ENCODE peak calls at places on chromosomes 11 and 22, in five cellular contexts. One of them, this sample, is unnamed. For H3K4me1, the result is how much of the 10 kb centered on the place peaks cover.

GRCh38 chr11:110295086-110295485 is 1.3 kb downstream of the RDX start:
- DNase-seq in CD4-positive, CD25-positive, alpha-beta regulatory T cell: no peak
- DNase-seq in right cardiac atrium: no peak
- DNase-seq in sigmoid colon: no peak
- DNase-seq in effector memory CD4-positive, alpha-beta T cell: no peak
- DNase-seq in this sample: no peak

GRCh38 chr11:74822187-74822586 is 73.5 kb downstream of the RNF169 start:
- DNase-seq in CD4-positive, CD25-positive, alpha-beta regulatory T cell: no peak
- DNase-seq in right cardiac atrium: no peak
- DNase-seq in sigmoid colon: no peak
- DNase-seq in effector memory CD4-positive, alpha-beta T cell: no peak
- DNase-seq in this sample: no peak

GRCh38 chr22:24592846-24593809 is at the start of gene LRRC75B:
- DNase-seq in CD4-positive, CD25-positive, alpha-beta regulatory T cell: peak
- DNase-seq in right cardiac atrium: peak
- DNase-seq in sigmoid colon: peak
- DNase-seq in effector memory CD4-positive, alpha-beta T cell: no peak
- DNase-seq in this sample: no peak

GRCh38 chr11:34288482-34288881 is 69.3 kb downstream of the ABTB2 start:
- DNase-seq in CD4-positive, CD25-positive, alpha-beta regulatory T cell: no peak
- DNase-seq in right cardiac atrium: no peak
- DNase-seq in sigmoid colon: no peak
- DNase-seq in effector memory CD4-positive, alpha-beta T cell: no peak
- DNase-seq in this sample: no peak

GRCh38 chr22:25019427-25020184 is 67.1 kb downstream of the KIAA1671 start:
- DNase-seq in CD4-positive, CD25-positive, alpha-beta regulatory T cell: no peak
- DNase-seq in right cardiac atrium: no peak
- DNase-seq in sigmoid colon: no peak
- DNase-seq in effector memory CD4-positive, alpha-beta T cell: no peak
- DNase-seq in this sample: no peak

GRCh38 chr11:134727204-134727603 is 315.2 kb upstream of the B3GAT1 start:
- DNase-seq in CD4-positive, CD25-positive, alpha-beta regulatory T cell: no peak
- DNase-seq in right cardiac atrium: no peak
- DNase-seq in sigmoid colon: no peak
- DNase-seq in effector memory CD4-positive, alpha-beta T cell: no peak
- DNase-seq in this sample: no peak

GRCh38 chr11:93573184-93573583 is 30.0 kb upstream of the SMCO4 start:
- DNase-seq in CD4-positive, CD25-positive, alpha-beta regulatory T cell: no peak
- DNase-seq in right cardiac atrium: no peak
- DNase-seq in sigmoid colon: no peak
- DNase-seq in effector memory CD4-positive, alpha-beta T cell: no peak
- DNase-seq in this sample: no peak

GRCh38 chr11:91972665-91973266 is 251.9 kb upstream of the FAT3 start:
- DNase-seq in CD4-positive, CD25-positive, alpha-beta regulatory T cell: no peak
- DNase-seq in right cardiac atrium: no peak
- DNase-seq in sigmoid colon: no peak
- DNase-seq in effector memory CD4-positive, alpha-beta T cell: no peak
- DNase-seq in this sample: no peak

GRCh38 chr11:83249972-83250593 is 36.1 kb downstream of the CCDC90B start:
- DNase-seq in CD4-positive, CD25-positive, alpha-beta regulatory T cell: peak
- DNase-seq in right cardiac atrium: no peak
- DNase-seq in sigmoid colon: no peak
- DNase-seq in effector memory CD4-positive, alpha-beta T cell: no peak
- DNase-seq in this sample: peak

GRCh38 chr22:32754413-32755041 is 47.0 kb upstream of the TIMP3 start:
- DNase-seq in CD4-positive, CD25-positive, alpha-beta regulatory T cell: no peak
- DNase-seq in right cardiac atrium: peak
- DNase-seq in sigmoid colon: no peak
- DNase-seq in effector memory CD4-positive, alpha-beta T cell: no peak
- DNase-seq in this sample: no peak

GRCh38 chr11:116577273-116577672 is 195.5 kb downstream of the BUD13 start:
- DNase-seq in CD4-positive, CD25-positive, alpha-beta regulatory T cell: no peak
- DNase-seq in right cardiac atrium: no peak
- DNase-seq in sigmoid colon: no peak
- DNase-seq in effector memory CD4-positive, alpha-beta T cell: no peak
- DNase-seq in this sample: no peak

GRCh38 chr11:123773959-123774358 is 19.6 kb upstream of the OR6X1 start:
- DNase-seq in CD4-positive, CD25-positive, alpha-beta regulatory T cell: no peak
- DNase-seq in right cardiac atrium: no peak
- DNase-seq in sigmoid colon: no peak
- DNase-seq in effector memory CD4-positive, alpha-beta T cell: no peak
- DNase-seq in this sample: no peak

GRCh38 chr11:14980854-14981253 is 8.7 kb upstream of the CALCA start:
- DNase-seq in CD4-positive, CD25-positive, alpha-beta regulatory T cell: no peak
- DNase-seq in right cardiac atrium: no peak
- DNase-seq in sigmoid colon: no peak
- DNase-seq in effector memory CD4-positive, alpha-beta T cell: no peak
- DNase-seq in this sample: no peak

GRCh38 chr22:20566420-20567260 is 59.2 kb downstream of the MED15 start:
- DNase-seq in CD4-positive, CD25-positive, alpha-beta regulatory T cell: peak
- DNase-seq in right cardiac atrium: peak
- DNase-seq in sigmoid colon: peak
- DNase-seq in effector memory CD4-positive, alpha-beta T cell: peak
- DNase-seq in this sample: peak

GRCh38 chr11:59582006-59582405 is 33.6 kb downstream of the OSBP start:
- DNase-seq in CD4-positive, CD25-positive, alpha-beta regulatory T cell: no peak
- DNase-seq in right cardiac atrium: no peak
- DNase-seq in sigmoid colon: no peak
- DNase-seq in effector memory CD4-positive, alpha-beta T cell: no peak
- DNase-seq in this sample: no peak

GRCh38 chr11:130635937-130636336 is 187.5 kb downstream of the ADAMTS15 start:
- DNase-seq in CD4-positive, CD25-positive, alpha-beta regulatory T cell: peak
- DNase-seq in right cardiac atrium: no peak
- DNase-seq in sigmoid colon: no peak
- DNase-seq in effector memory CD4-positive, alpha-beta T cell: no peak
- DNase-seq in this sample: no peak

GRCh38 chr11:19453893-19454292 is 213.1 kb upstream of the E2F8 start:
- DNase-seq in CD4-positive, CD25-positive, alpha-beta regulatory T cell: no peak
- DNase-seq in right cardiac atrium: peak
- DNase-seq in sigmoid colon: no peak
- DNase-seq in effector memory CD4-positive, alpha-beta T cell: no peak
- DNase-seq in this sample: no peak

GRCh38 chr22:47157093-47157420 is 394.6 kb downstream of the TBC1D22A start:
- DNase-seq in CD4-positive, CD25-positive, alpha-beta regulatory T cell: no peak
- DNase-seq in right cardiac atrium: peak
- DNase-seq in sigmoid colon: no peak
- DNase-seq in effector memory CD4-positive, alpha-beta T cell: no peak
- DNase-seq in this sample: no peak

GRCh38 chr11:13463779-13464290 is 813 bp upstream of the BTBD10 start:
- DNase-seq in CD4-positive, CD25-positive, alpha-beta regulatory T cell: no peak
- DNase-seq in right cardiac atrium: no peak
- DNase-seq in sigmoid colon: no peak
- DNase-seq in effector memory CD4-positive, alpha-beta T cell: no peak
- DNase-seq in this sample: no peak

GRCh38 chr11:18471995-18472394 is 16.3 kb downstream of the LDHAL6A start:
- DNase-seq in CD4-positive, CD25-positive, alpha-beta regulatory T cell: no peak
- DNase-seq in right cardiac atrium: no peak
- DNase-seq in sigmoid colon: no peak
- DNase-seq in effector memory CD4-positive, alpha-beta T cell: no peak
- DNase-seq in this sample: no peak

GRCh38 chr11:100190395-100190794 is 496.7 kb upstream of the ARHGAP42 start:
- DNase-seq in CD4-positive, CD25-positive, alpha-beta regulatory T cell: no peak
- DNase-seq in right cardiac atrium: no peak
- DNase-seq in sigmoid colon: no peak
- DNase-seq in effector memory CD4-positive, alpha-beta T cell: no peak
- DNase-seq in this sample: no peak

GRCh38 chr11:16338397-16338796 is 17.9 kb downstream of the SOX6 start:
- DNase-seq in CD4-positive, CD25-positive, alpha-beta regulatory T cell: no peak
- DNase-seq in right cardiac atrium: no peak
- DNase-seq in sigmoid colon: no peak
- DNase-seq in effector memory CD4-positive, alpha-beta T cell: no peak
- DNase-seq in this sample: no peak

GRCh38 chr22:50303848-50304527 is 3.5 kb downstream of the PLXNB2 start:
- DNase-seq in CD4-positive, CD25-positive, alpha-beta regulatory T cell: no peak
- DNase-seq in right cardiac atrium: peak
- DNase-seq in sigmoid colon: peak
- DNase-seq in effector memory CD4-positive, alpha-beta T cell: no peak
- DNase-seq in this sample: no peak

GRCh38 chr11:66468691-66469090 is 2.0 kb downstream of the PELI3 start:
- DNase-seq in CD4-positive, CD25-positive, alpha-beta regulatory T cell: no peak
- DNase-seq in right cardiac atrium: no peak
- DNase-seq in sigmoid colon: no peak
- DNase-seq in effector memory CD4-positive, alpha-beta T cell: no peak
- DNase-seq in this sample: no peak

GRCh38 chr11:66467034-66467659 is 442 bp downstream of the PELI3 start:
- DNase-seq in CD4-positive, CD25-positive, alpha-beta regulatory T cell: peak
- DNase-seq in right cardiac atrium: no peak
- DNase-seq in sigmoid colon: no peak
- DNase-seq in effector memory CD4-positive, alpha-beta T cell: no peak
- DNase-seq in this sample: no peak

GRCh38 chr11:66466225-66467033 is at the start of gene PELI3:
- DNase-seq in CD4-positive, CD25-positive, alpha-beta regulatory T cell: peak
- DNase-seq in right cardiac atrium: peak
- DNase-seq in sigmoid colon: peak
- DNase-seq in effector memory CD4-positive, alpha-beta T cell: peak
- DNase-seq in this sample: peak

GRCh38 chr11:66469441-66469840 is 2.7 kb downstream of the PELI3 start:
- DNase-seq in CD4-positive, CD25-positive, alpha-beta regulatory T cell: no peak
- DNase-seq in right cardiac atrium: no peak
- DNase-seq in sigmoid colon: no peak
- DNase-seq in effector memory CD4-positive, alpha-beta T cell: no peak
- DNase-seq in this sample: no peak

DNA sequence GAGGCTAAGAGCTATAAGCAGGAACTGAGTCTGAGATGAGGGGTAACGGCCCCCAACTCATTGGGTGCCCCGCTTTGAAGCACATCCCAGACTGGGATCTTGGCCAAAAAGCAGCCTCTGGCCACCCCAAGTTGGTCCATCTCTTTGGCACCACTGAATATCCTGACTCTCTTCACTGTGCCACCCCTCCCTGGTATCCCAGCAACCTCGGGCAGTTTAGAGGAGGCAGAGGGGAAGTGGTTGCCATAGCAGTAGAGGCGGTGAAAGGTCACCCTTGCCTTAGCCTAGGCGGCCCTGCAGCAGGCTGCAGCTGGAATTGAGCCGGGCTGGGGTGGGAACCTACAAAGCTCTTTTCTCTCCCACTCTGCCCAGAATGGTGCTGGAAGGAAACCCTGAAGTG is 1.1 kb downstream of the PELI3 start:
- DNase-seq in CD4-positive, CD25-positive, alpha-beta regulatory T cell: peak
- DNase-seq in right cardiac atrium: peak
- DNase-seq in sigmoid colon: no peak
- DNase-seq in effector memory CD4-positive, alpha-beta T cell: no peak
- DNase-seq in this sample: peak
- H3K4me3 ChIP-seq in CD4-positive, CD25-positive, alpha-beta regulatory T cell: peak
- H3K4me3 ChIP-seq in right cardiac atrium: peak
- H3K4me3 ChIP-seq in sigmoid colon: peak
- H3K4me3 ChIP-seq in effector memory CD4-positive, alpha-beta T cell: peak
- H3K4me3 ChIP-seq in this sample: peak

GRCh38 chr22:39954584-39955055 is 5.6 kb upstream of the TMA7B start:
- DNase-seq in CD4-positive, CD25-positive, alpha-beta regulatory T cell: peak
- DNase-seq in right cardiac atrium: no peak
- DNase-seq in sigmoid colon: no peak
- DNase-seq in effector memory CD4-positive, alpha-beta T cell: no peak
- DNase-seq in this sample: no peak
- H3K4me1 ChIP-seq in CD4-positive, CD25-positive, alpha-beta regulatory T cell: half or more
- H3K4me1 ChIP-seq in right cardiac atrium: under half
- H3K4me1 ChIP-seq in sigmoid colon: under half
- H3K4me1 ChIP-seq in effector memory CD4-positive, alpha-beta T cell: half or more
- H3K4me1 ChIP-seq in this sample: half or more

GRCh38 chr11:62505784-62506145 is 40.8 kb downstream of the AHNAK start:
- DNase-seq in CD4-positive, CD25-positive, alpha-beta regulatory T cell: no peak
- DNase-seq in right cardiac atrium: peak
- DNase-seq in sigmoid colon: no peak
- DNase-seq in effector memory CD4-positive, alpha-beta T cell: no peak
- DNase-seq in this sample: no peak

GRCh38 chr11:62508336-62509058 is 38.1 kb downstream of the AHNAK start:
- DNase-seq in CD4-positive, CD25-positive, alpha-beta regulatory T cell: peak
- DNase-seq in right cardiac atrium: peak
- DNase-seq in sigmoid colon: peak
- DNase-seq in effector memory CD4-positive, alpha-beta T cell: no peak
- DNase-seq in this sample: no peak

GRCh38 chr11:62505112-62505783 is 41.4 kb downstream of the AHNAK start:
- DNase-seq in CD4-positive, CD25-positive, alpha-beta regulatory T cell: no peak
- DNase-seq in right cardiac atrium: peak
- DNase-seq in sigmoid colon: peak
- DNase-seq in effector memory CD4-positive, alpha-beta T cell: no peak
- DNase-seq in this sample: no peak

GRCh38 chr11:62506413-62506940 is 40.1 kb downstream of the AHNAK start:
- DNase-seq in CD4-positive, CD25-positive, alpha-beta regulatory T cell: no peak
- DNase-seq in right cardiac atrium: no peak
- DNase-seq in sigmoid colon: no peak
- DNase-seq in effector memory CD4-positive, alpha-beta T cell: no peak
- DNase-seq in this sample: no peak

DNA sequence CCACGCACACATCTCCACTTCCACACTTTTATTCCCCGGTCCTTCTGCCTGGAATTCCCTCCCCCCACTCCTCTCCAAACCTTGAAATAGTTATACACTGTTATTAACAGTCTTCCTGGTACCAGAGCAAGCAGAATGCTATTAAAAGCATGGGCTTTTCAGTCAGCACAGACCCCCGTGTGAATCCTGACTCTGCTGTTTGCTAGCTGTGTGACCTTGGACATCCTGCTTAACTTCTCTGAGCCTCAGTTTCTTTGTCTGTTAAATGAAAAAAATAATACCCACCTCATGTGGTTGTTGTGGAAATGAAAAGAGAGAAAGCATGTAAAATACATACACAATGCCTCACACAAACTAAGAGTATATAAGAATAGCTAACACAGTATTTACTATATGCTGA is 39.6 kb downstream of the AHNAK start:
- DNase-seq in CD4-positive, CD25-positive, alpha-beta regulatory T cell: no peak
- DNase-seq in right cardiac atrium: no peak
- DNase-seq in sigmoid colon: no peak
- DNase-seq in effector memory CD4-positive, alpha-beta T cell: no peak
- DNase-seq in this sample: no peak
- H3K4me3 ChIP-seq in CD4-positive, CD25-positive, alpha-beta regulatory T cell: no peak
- H3K4me3 ChIP-seq in right cardiac atrium: no peak
- H3K4me3 ChIP-seq in sigmoid colon: no peak
- H3K4me3 ChIP-seq in effector memory CD4-positive, alpha-beta T cell: no peak
- H3K4me3 ChIP-seq in this sample: no peak

DNA sequence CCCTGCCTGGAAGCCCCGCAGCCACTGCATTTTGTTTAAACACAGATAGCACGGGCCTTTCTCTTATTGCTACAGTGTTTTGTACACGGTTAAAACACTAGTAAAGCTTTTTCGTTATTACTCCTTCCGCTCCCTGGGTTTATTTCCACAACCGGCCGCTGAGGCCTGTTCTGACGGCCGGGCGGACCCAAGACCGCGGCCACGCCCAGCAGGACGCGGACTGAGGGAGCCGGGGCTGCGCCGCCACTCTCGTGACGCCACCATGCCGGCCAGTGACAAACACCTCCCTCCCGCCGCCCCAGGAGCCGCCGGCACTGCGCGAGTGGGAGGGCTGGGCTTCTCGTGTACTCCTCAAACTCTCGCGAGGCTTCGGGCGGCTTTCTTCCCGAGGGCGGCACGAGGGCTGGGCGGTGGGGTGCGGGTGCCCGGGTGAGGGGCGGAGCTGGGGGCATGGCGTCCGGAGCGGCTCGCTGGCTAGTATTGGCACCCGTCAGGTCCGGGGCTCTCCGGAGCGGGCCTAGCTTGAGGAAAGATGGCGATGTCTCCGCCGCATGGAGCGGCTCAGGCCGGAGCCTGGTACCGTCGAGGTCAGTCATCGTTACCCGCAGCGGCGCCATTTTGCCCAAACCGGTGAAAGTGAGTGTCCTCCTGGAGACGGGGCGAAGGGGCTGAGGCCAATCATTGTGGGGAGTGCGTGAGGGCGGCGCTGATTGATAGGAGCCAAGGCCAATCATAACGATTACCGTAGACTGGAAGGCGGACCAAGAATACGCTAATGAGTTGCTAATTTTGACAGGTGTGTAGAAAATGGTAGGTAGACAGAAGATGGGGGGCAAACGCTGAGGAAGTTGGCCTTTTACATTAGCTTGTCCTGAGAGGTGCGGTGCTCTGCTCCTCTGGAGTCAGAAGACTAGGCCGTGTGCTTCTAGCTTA is at the start of gene SMDT1:
- DNase-seq in CD4-positive, CD25-positive, alpha-beta regulatory T cell: peak
- DNase-seq in right cardiac atrium: peak
- DNase-seq in sigmoid colon: peak
- DNase-seq in effector memory CD4-positive, alpha-beta T cell: peak
- DNase-seq in this sample: peak
- H3K4me1 ChIP-seq in CD4-positive, CD25-positive, alpha-beta regulatory T cell: under half
- H3K4me1 ChIP-seq in right cardiac atrium: under half
- H3K4me1 ChIP-seq in sigmoid colon: under half
- H3K4me1 ChIP-seq in effector memory CD4-positive, alpha-beta T cell: under half
- H3K4me1 ChIP-seq in this sample: under half